ENCODE peak calls at places on chromosomes 5 and 9, in four cellular contexts. One of them, this sample, is unnamed.

GRCh38 chr5:6006838-6007314 is 371.5 kb downstream of the MED10 start:
- DNase-seq in fibroblast of pulmonary artery: no peak
- DNase-seq in K562: no peak
- DNase-seq in CD8-positive, alpha-beta T cell: no peak
- DNase-seq in this sample: no peak

GRCh38 chr9:17135578-17135904 is 701 bp downstream of the CNTLN start:
- DNase-seq in fibroblast of pulmonary artery: no peak
- DNase-seq in K562: no peak
- DNase-seq in CD8-positive, alpha-beta T cell: no peak
- DNase-seq in this sample: no peak

GRCh38 chr5:56516936-56517521 is 283.9 kb upstream of the ANKRD55 start:
- DNase-seq in fibroblast of pulmonary artery: peak; percentile 61
- DNase-seq in K562: peak; percentile 12
- DNase-seq in CD8-positive, alpha-beta T cell: no peak
- DNase-seq in this sample: no peak

GRCh38 chr9:133533878-133534277 is 626 bp upstream of the ADAMTSL2 start:
- DNase-seq in fibroblast of pulmonary artery: no peak
- DNase-seq in K562: no peak
- DNase-seq in CD8-positive, alpha-beta T cell: no peak
- DNase-seq in this sample: no peak

GRCh38 chr5:133353741-133354140 is 258.6 kb downstream of the FSTL4 start:
- DNase-seq in fibroblast of pulmonary artery: no peak
- DNase-seq in K562: no peak
- DNase-seq in CD8-positive, alpha-beta T cell: no peak
- DNase-seq in this sample: no peak

GRCh38 chr9:36163840-36164175 is 5.4 kb upstream of the CCIN start:
- DNase-seq in fibroblast of pulmonary artery: peak; percentile 63
- DNase-seq in K562: no peak
- DNase-seq in CD8-positive, alpha-beta T cell: no peak
- DNase-seq in this sample: no peak

GRCh38 chr5:150486402-150487198 is 21.3 kb upstream of the NDST1 start:
- DNase-seq in fibroblast of pulmonary artery: peak; percentile 48
- DNase-seq in K562: peak; percentile 73
- DNase-seq in CD8-positive, alpha-beta T cell: peak; percentile 20
- DNase-seq in this sample: no peak

GRCh38 chr5:57316798-57317327 is 143.0 kb downstream of the GPBP1 start:
- DNase-seq in fibroblast of pulmonary artery: peak; percentile 99
- DNase-seq in K562: no peak
- DNase-seq in CD8-positive, alpha-beta T cell: no peak
- DNase-seq in this sample: peak; percentile 87

GRCh38 chr9:131701789-131702337 is 38.0 kb downstream of the RAPGEF1 start:
- DNase-seq in fibroblast of pulmonary artery: no peak
- DNase-seq in K562: no peak
- DNase-seq in CD8-positive, alpha-beta T cell: no peak
- DNase-seq in this sample: no peak

GRCh38 chr5:125043781-125044391 is 297.4 kb upstream of the ZNF608 start:
- DNase-seq in fibroblast of pulmonary artery: peak; percentile 76
- DNase-seq in K562: no peak
- DNase-seq in CD8-positive, alpha-beta T cell: no peak
- DNase-seq in this sample: peak; percentile 50

GRCh38 chr9:135030711-135031245 is 56.7 kb upstream of the OLFM1 start:
- DNase-seq in fibroblast of pulmonary artery: no peak
- DNase-seq in K562: no peak
- DNase-seq in CD8-positive, alpha-beta T cell: no peak
- DNase-seq in this sample: no peak

GRCh38 chr5:72596956-72597355 is 89.7 kb upstream of the ZNF366 start:
- DNase-seq in fibroblast of pulmonary artery: peak; percentile 50
- DNase-seq in K562: peak; percentile 16
- DNase-seq in CD8-positive, alpha-beta T cell: no peak
- DNase-seq in this sample: no peak

GRCh38 chr5:181042036-181042435 is 2.0 kb downstream of the BTNL9 start:
- DNase-seq in fibroblast of pulmonary artery: no peak
- DNase-seq in K562: no peak
- DNase-seq in CD8-positive, alpha-beta T cell: no peak
- DNase-seq in this sample: no peak

GRCh38 chr5:139805545-139805944 is 9.9 kb downstream of the PSD2 start:
- DNase-seq in fibroblast of pulmonary artery: no peak
- DNase-seq in K562: no peak
- DNase-seq in CD8-positive, alpha-beta T cell: no peak
- DNase-seq in this sample: no peak

GRCh38 chr5:61599370-61600140 is 267.5 kb downstream of the ZSWIM6 start:
- DNase-seq in fibroblast of pulmonary artery: peak; percentile 17
- DNase-seq in K562: no peak
- DNase-seq in CD8-positive, alpha-beta T cell: no peak
- DNase-seq in this sample: peak; percentile 14

GRCh38 chr5:151155777-151156731 is 1.5 kb downstream of the ANXA6 start:
- DNase-seq in fibroblast of pulmonary artery: peak; percentile 71
- DNase-seq in K562: peak; percentile 21
- DNase-seq in CD8-positive, alpha-beta T cell: no peak
- DNase-seq in this sample: no peak

GRCh38 chr5:127746756-127747155 is 43.6 kb downstream of the CCDC192 start:
- DNase-seq in fibroblast of pulmonary artery: peak; percentile 66
- DNase-seq in K562: peak; percentile 18
- DNase-seq in CD8-positive, alpha-beta T cell: no peak
- DNase-seq in this sample: no peak

GRCh38 chr5:113213551-113213971 is 221.2 kb downstream of the TSSK1B start:
- DNase-seq in fibroblast of pulmonary artery: no peak
- DNase-seq in K562: no peak
- DNase-seq in CD8-positive, alpha-beta T cell: no peak
- DNase-seq in this sample: no peak

GRCh38 chr9:113388833-113389232 is 12.0 kb upstream of the HDHD3 start:
- DNase-seq in fibroblast of pulmonary artery: no peak
- DNase-seq in K562: no peak
- DNase-seq in CD8-positive, alpha-beta T cell: no peak
- DNase-seq in this sample: no peak

GRCh38 chr5:16784088-16784487 is 152.0 kb downstream of the MYO10 start:
- DNase-seq in fibroblast of pulmonary artery: peak; percentile 25
- DNase-seq in K562: no peak
- DNase-seq in CD8-positive, alpha-beta T cell: no peak
- DNase-seq in this sample: no peak

GRCh38 chr5:176734756-176735342 is 75.5 kb upstream of the UNC5A start:
- DNase-seq in fibroblast of pulmonary artery: no peak
- DNase-seq in K562: no peak
- DNase-seq in CD8-positive, alpha-beta T cell: no peak
- DNase-seq in this sample: no peak

GRCh38 chr5:102722930-102723329 is 32.2 kb upstream of the PAM start:
- DNase-seq in fibroblast of pulmonary artery: peak; percentile 33
- DNase-seq in K562: no peak
- DNase-seq in CD8-positive, alpha-beta T cell: no peak
- DNase-seq in this sample: no peak

GRCh38 chr5:156582193-156582598 is 255.2 kb downstream of the SGCD start:
- DNase-seq in fibroblast of pulmonary artery: no peak
- DNase-seq in K562: no peak
- DNase-seq in CD8-positive, alpha-beta T cell: no peak
- DNase-seq in this sample: no peak

GRCh38 chr5:99088309-99088708 is 159.5 kb upstream of the CHD1 start:
- DNase-seq in fibroblast of pulmonary artery: peak; percentile 23
- DNase-seq in K562: peak; percentile 22
- DNase-seq in CD8-positive, alpha-beta T cell: no peak
- DNase-seq in this sample: no peak

GRCh38 chr9:21455320-21455719 is 15.1 kb downstream of the IFNA1 start:
- DNase-seq in fibroblast of pulmonary artery: peak; percentile 63
- DNase-seq in K562: no peak
- DNase-seq in CD8-positive, alpha-beta T cell: no peak
- DNase-seq in this sample: no peak

GRCh38 chr9:128828719-128829452 is 708 bp downstream of the SPOUT1 start:
- DNase-seq in fibroblast of pulmonary artery: no peak
- DNase-seq in K562: no peak
- DNase-seq in CD8-positive, alpha-beta T cell: no peak
- DNase-seq in this sample: no peak

GRCh38 chr9:121353246-121353975 is 16.6 kb downstream of the STOM start:
- DNase-seq in fibroblast of pulmonary artery: no peak
- DNase-seq in K562: no peak
- DNase-seq in CD8-positive, alpha-beta T cell: peak; percentile 48
- DNase-seq in this sample: no peak

GRCh38 chr9:136710543-136710942 is 1.8 kb upstream of the DIPK1B start:
- DNase-seq in fibroblast of pulmonary artery: no peak
- DNase-seq in K562: no peak
- DNase-seq in CD8-positive, alpha-beta T cell: no peak
- DNase-seq in this sample: no peak

DNA sequence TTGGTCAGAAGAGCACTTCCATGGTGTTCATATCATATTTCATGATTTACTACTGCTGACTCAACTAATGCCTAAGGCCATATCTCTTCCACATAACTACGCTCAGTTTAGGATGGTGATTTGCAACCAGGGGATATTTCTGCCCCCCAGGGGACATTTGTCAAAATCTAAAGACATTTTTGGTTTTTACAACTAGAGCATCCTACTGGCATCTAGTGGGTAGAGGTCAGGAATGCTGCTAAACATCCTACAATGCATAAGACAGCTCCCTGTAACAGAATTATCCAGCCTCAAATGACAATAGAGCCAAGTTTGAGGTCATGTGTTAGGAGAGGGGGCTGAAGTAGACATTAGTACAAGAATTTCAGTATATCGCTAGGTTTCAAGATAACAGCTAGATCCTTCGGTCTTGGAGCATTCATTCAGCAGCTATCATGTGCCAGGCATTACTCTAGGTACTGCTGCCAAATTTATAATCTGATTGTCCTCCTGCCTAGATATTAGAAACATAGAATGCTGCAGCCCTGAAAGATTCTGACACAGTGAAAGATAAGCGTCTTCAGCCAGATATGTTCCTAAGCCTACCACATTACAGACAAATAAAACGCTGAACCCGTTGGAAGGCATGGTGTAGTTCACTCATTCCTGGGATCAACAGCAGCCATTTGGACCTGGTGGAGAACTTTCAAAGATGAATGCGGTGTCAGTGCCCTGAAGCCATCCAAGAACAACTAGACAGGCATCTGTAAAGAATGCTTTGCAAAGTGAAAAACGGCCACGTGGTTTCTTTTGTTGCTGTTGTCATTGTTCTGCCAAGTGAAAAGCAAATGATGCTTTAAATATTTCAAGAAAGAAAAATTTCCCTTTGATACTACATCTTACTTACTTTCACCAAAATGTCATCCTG is 55.5 kb upstream of the FST start:
- DNase-seq in fibroblast of pulmonary artery: peak; percentile 63
- DNase-seq in K562: no peak
- DNase-seq in CD8-positive, alpha-beta T cell: no peak
- DNase-seq in this sample: no peak
- TF ChIP-seq CTCF in fibroblast of pulmonary artery: no peak
- TF ChIP-seq CTCF in K562: no peak
- TF ChIP-seq CTCF in CD8-positive, alpha-beta T cell: no peak
- TF ChIP-seq CTCF in this sample: no peak

GRCh38 chr5:135662683-135663082 is 83.9 kb upstream of the CXCL14 start:
- DNase-seq in fibroblast of pulmonary artery: no peak
- DNase-seq in K562: no peak
- DNase-seq in CD8-positive, alpha-beta T cell: no peak
- DNase-seq in this sample: no peak
- TF ChIP-seq CTCF in fibroblast of pulmonary artery: no peak
- TF ChIP-seq CTCF in K562: no peak
- TF ChIP-seq CTCF in CD8-positive, alpha-beta T cell: no peak
- TF ChIP-seq CTCF in this sample: no peak

DNA sequence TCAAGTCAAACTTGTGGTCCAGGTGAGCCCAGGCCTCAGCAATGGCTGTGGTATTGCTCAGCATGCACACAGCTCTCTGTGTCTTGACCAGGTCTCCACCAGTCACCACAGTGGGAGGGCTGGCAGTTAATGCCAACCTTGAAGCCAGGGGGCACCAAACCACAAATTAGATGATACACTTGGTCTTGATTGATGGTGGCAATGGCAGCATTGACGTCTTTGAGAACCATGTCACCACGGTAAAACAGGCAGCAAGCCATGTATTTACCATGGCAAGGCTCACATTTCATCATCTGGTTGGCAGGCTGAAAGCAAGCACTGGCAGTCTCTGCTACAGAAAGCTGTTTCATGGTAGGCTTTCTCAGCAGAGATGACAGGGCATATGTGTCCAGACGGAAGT is 40.0 kb downstream of the NIM1K start:
- DNase-seq in fibroblast of pulmonary artery: peak; percentile 7
- DNase-seq in K562: no peak
- DNase-seq in CD8-positive, alpha-beta T cell: no peak
- DNase-seq in this sample: no peak
- TF ChIP-seq CTCF in fibroblast of pulmonary artery: peak; percentile 20
- TF ChIP-seq CTCF in K562: peak; percentile 32
- TF ChIP-seq CTCF in CD8-positive, alpha-beta T cell: no peak
- TF ChIP-seq CTCF in this sample: no peak

GRCh38 chr5:81629986-81630385 is 120.9 kb downstream of the SSBP2 start:
- DNase-seq in fibroblast of pulmonary artery: no peak
- DNase-seq in K562: no peak
- DNase-seq in CD8-positive, alpha-beta T cell: no peak
- DNase-seq in this sample: no peak

GRCh38 chr5:81633471-81633870 is 117.4 kb downstream of the SSBP2 start:
- DNase-seq in fibroblast of pulmonary artery: no peak
- DNase-seq in K562: no peak
- DNase-seq in CD8-positive, alpha-beta T cell: no peak
- DNase-seq in this sample: no peak

GRCh38 chr5:81632679-81633078 is 118.2 kb downstream of the SSBP2 start:
- DNase-seq in fibroblast of pulmonary artery: no peak
- DNase-seq in K562: no peak
- DNase-seq in CD8-positive, alpha-beta T cell: no peak
- DNase-seq in this sample: no peak

GRCh38 chr5:81631124-81631523 is 119.8 kb downstream of the SSBP2 start:
- DNase-seq in fibroblast of pulmonary artery: no peak
- DNase-seq in K562: no peak
- DNase-seq in CD8-positive, alpha-beta T cell: peak; percentile 1
- DNase-seq in this sample: no peak

GRCh38 chr5:81630721-81631120 is 120.2 kb downstream of the SSBP2 start:
- DNase-seq in fibroblast of pulmonary artery: no peak
- DNase-seq in K562: no peak
- DNase-seq in CD8-positive, alpha-beta T cell: no peak
- DNase-seq in this sample: no peak
- TF ChIP-seq CTCF in fibroblast of pulmonary artery: no peak
- TF ChIP-seq CTCF in K562: no peak
- TF ChIP-seq CTCF in CD8-positive, alpha-beta T cell: no peak
- TF ChIP-seq CTCF in this sample: no peak

GRCh38 chr5:142720561-142721275 is 34.8 kb upstream of the FGF1 start:
- DNase-seq in fibroblast of pulmonary artery: peak; percentile 43
- DNase-seq in K562: no peak
- DNase-seq in CD8-positive, alpha-beta T cell: no peak
- DNase-seq in this sample: no peak
- TF ChIP-seq CTCF in fibroblast of pulmonary artery: no peak
- TF ChIP-seq CTCF in K562: no peak
- TF ChIP-seq CTCF in CD8-positive, alpha-beta T cell: no peak
- TF ChIP-seq CTCF in this sample: no peak

DNA sequence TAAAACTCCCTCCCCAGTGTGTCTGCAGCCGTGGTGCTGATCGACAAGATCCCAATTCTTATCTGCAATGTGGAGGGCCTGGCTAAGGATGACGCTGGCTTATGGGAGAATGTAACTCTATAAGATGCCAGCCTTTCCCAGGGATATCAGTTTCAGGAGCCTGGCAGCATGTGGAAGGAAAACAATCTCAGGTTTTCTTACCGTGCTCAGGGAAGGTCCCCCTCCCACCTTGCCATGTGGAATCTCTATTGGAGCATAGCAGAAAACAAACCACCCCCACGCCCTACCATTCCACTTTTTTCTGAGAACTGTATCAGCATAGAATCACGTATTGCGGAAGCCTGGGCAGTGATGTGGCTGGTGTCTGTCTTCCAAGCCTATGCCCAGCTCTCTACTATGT is 87.7 kb upstream of the PTPN3 start:
- DNase-seq in fibroblast of pulmonary artery: no peak
- DNase-seq in K562: no peak
- DNase-seq in CD8-positive, alpha-beta T cell: no peak
- DNase-seq in this sample: no peak
- TF ChIP-seq CTCF in fibroblast of pulmonary artery: no peak
- TF ChIP-seq CTCF in K562: no peak
- TF ChIP-seq CTCF in CD8-positive, alpha-beta T cell: no peak
- TF ChIP-seq CTCF in this sample: no peak

GRCh38 chr9:764105-764524 is 77.4 kb upstream of the DMRT1 start:
- DNase-seq in fibroblast of pulmonary artery: peak; percentile 77
- DNase-seq in K562: peak; percentile 40
- DNase-seq in CD8-positive, alpha-beta T cell: no peak
- DNase-seq in this sample: peak; percentile 53
- TF ChIP-seq CTCF in fibroblast of pulmonary artery: peak; percentile 88
- TF ChIP-seq CTCF in K562: peak; percentile 61
- TF ChIP-seq CTCF in CD8-positive, alpha-beta T cell: peak; percentile 19
- TF ChIP-seq CTCF in this sample: peak; percentile 95

This sample was measured in AG09319.